ENCODE peak calls at places on chromosomes 16 and 17, in five cellular contexts. T is transverse colon, J is ascending aorta, C is neural progenitor cell, I is breast epithelium. R is an unnamed sample. For H3K27me3, the result is how much of the 10 kb centered on the place peaks cover.

GRCh38 chr17:79944251-79944812 is 91.3 kb downstream of the TBC1D16 start:
- DNase-seq in T (no peak), J (peak), C (no peak), I (peak), R (no peak)

GRCh38 chr16:29708917-29709600 is 30.1 kb downstream of the QPRT start:
- DNase-seq in T (no peak), J (no peak), C (peak), I (no peak), R (no peak)

GRCh38 chr17:7493941-7494340 is 9.8 kb downstream of the POLR2A start:
- DNase-seq in T (no peak), J (no peak), C (no peak), I (no peak), R (no peak)

GRCh38 chr16:59632266-59632855 is 898.2 kb upstream of the GOT2 start:
- DNase-seq in T (no peak), J (no peak), C (no peak), I (no peak), R (no peak)

GRCh38 chr16:2497116-2497630 is 16.6 kb upstream of the ATP6V0C start:
- DNase-seq in T (no peak), J (no peak), C (no peak), I (no peak), R (no peak)

GRCh38 chr17:69452664-69453260 is 38.3 kb downstream of the MAP2K6 start:
- DNase-seq in T (no peak), J (no peak), C (no peak), I (no peak), R (no peak)

GRCh38 chr17:17493249-17493985 is 2.8 kb downstream of the RASD1 start:
- DNase-seq in T (peak), J (no peak), C (peak), I (peak), R (no peak)

GRCh38 chr16:57798953-57799618 is 3.2 kb downstream of the KIFC3 start:
- DNase-seq in T (no peak), J (no peak), C (no peak), I (no peak), R (no peak)

GRCh38 chr16:87076331-87076949 is 240.8 kb downstream of the C16orf95 start:
- DNase-seq in T (no peak), J (no peak), C (no peak), I (no peak), R (no peak)

GRCh38 chr17:77440571-77440981 is 299.8 kb downstream of the SEC14L1 start:
- DNase-seq in T (peak), J (no peak), C (no peak), I (no peak), R (peak)
- H3K4me3 ChIP-seq in T (no peak), J (no peak), C (no peak), I (no peak), R (no peak)

GRCh38 chr16:21219551-21219950 is 8.2 kb upstream of the ZP2 start:
- DNase-seq in T (no peak), J (no peak), C (no peak), I (no peak), R (no peak)

GRCh38 chr16:21217121-21217520 is 5.7 kb upstream of the ZP2 start:
- DNase-seq in T (no peak), J (no peak), C (no peak), I (no peak), R (no peak)

GRCh38 chr16:21222495-21223337 is 10.8 kb upstream of the ANKS4B start:
- DNase-seq in T (peak), J (no peak), C (no peak), I (no peak), R (no peak)

GRCh38 chr16:21214086-21214485 is 2.7 kb upstream of the ZP2 start:
- DNase-seq in T (no peak), J (no peak), C (no peak), I (no peak), R (no peak)

DNA sequence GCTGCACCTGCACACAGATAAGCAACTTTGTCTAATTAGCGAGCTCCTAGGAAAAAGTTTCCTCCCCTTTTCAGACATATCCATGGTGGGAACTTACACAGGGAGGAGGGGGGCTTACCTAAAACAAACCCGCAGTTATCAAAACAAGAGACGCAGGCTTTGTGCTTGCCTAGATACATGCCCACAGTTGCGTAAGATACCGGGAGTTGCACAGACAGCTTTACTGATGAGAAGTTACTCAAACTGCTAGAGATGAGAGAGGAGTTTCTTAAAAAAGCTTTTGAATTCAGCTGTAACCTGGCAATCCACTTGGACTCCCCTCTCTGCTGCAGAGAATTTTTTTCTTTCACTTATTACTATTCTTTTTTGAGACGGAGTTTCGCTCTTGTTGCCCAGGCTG is 6.8 kb upstream of the ZP2 start:
- DNase-seq in T (no peak), J (no peak), C (no peak), I (no peak), R (no peak)
- H3K27me3 ChIP-seq in T (under half), J (under half), C (under half), I (under half), R (under half)

GRCh38 chr17:11264183-11264871 is 23.3 kb downstream of the SHISA6 start:
- DNase-seq in T (no peak), J (no peak), C (no peak), I (no peak), R (no peak)
- TF ChIP-seq CTCF in T (peak), J (no peak), C (peak), I (no peak), R (peak)

DNA sequence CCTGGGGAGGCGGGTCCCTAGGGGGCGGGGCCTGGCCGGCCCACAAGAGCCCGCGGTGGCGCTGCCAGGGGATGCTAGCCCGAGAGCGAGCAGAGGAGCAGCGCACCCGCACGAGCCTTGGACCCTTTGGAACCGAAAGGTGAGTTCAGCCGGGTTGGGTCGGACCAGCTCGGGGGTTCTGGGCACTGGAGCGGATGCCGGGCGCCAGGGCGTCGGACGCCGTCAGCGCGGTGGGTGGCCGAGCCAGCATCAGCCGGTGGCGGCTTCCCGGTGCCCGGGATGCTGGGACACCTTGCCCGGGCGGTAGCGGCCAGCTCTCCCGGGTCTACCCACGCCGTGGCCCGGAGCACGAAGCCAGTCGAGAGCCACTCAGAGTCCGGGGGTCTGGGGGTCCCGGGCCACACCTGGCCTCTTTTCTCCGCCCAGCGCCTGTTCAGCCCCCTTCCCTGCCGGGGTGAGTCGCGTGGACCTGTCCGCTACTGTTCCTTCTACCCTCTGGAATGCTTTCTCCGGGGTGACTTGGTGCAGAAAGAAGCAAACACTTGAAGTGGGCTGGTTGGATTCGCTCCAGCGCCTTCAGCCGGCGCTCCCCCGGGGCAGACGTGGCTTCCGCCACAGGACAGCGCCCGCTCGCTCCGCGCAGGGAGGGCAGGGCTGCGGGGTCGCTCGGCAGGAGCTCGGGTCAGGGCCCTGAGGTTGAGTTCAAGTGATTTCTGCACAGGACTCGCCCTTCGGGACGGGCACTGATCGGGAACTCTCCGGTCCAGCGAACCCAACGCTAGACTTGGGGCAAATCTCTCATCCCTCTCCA is at the start of gene SCNN1G:
- DNase-seq in T (peak), J (no peak), C (peak), I (no peak), R (peak)
- H3K4me3 ChIP-seq in T (peak), J (peak), C (peak), I (peak), R (peak)

GRCh38 chr17:50604470-50604869 is 30.2 kb upstream of the ABCC3 start:
- DNase-seq in T (peak), J (no peak), C (no peak), I (no peak), R (no peak)
- H3K27me3 ChIP-seq in T (under half), J (under half), C (under half), I (under half), R (under half)

GRCh38 chr17:58054641-58055040 is 28.6 kb upstream of the DYNLL2 start:
- DNase-seq in T (no peak), J (no peak), C (no peak), I (no peak), R (no peak)
- TF ChIP-seq CTCF in T (no peak), J (no peak), C (no peak), I (no peak), R (no peak)

DNA sequence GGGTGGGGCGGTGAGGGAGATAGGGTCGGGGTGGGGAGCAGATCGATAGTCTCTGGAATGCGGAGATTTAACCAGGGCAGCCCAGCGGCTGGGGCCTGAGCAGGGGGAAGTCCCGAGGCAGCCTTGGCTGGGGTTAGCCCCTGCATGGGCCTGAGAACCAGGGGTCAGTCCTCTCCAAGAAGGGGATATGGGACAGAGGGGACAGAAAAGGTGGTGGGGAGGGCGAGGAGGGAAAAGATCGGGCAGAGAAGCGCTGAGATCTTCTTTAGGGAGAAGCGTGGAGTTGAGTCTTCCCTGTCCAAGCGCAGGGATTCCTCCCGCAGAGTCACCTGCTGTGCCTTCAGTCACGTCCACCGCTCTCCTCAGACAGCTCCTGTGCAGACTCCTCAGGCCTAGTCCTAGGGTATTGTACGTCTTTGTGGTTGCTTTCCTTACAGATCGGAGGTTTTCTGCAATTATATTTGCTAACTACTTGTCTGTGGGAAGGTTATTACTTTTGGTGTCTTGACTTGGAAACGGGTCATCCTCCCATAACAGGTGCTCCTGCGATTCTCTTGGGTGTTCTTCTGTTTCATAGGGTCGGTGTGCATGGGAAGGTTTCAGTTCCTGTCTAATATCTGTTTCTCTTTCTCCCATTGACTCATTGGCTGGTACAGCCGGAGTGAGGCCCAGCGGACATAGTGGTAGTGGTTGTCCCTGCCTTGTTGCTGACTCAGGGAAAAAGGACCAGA is 952 bp downstream of the CD300A start:
- DNase-seq in T (peak), J (no peak), C (peak), I (no peak), R (peak)
- H3K4me3 ChIP-seq in T (peak), J (peak), C (no peak), I (peak), R (peak)

GRCh38 chr16:69350536-69351133 is 951 bp downstream of the TMED6 start:
- DNase-seq in T (no peak), J (peak), C (no peak), I (no peak), R (no peak)

GRCh38 chr16:69346683-69347082 is 4.9 kb downstream of the TMED6 start:
- DNase-seq in T (no peak), J (no peak), C (no peak), I (no peak), R (no peak)

GRCh38 chr16:69348222-69348621 is 3.4 kb downstream of the TMED6 start:
- DNase-seq in T (no peak), J (no peak), C (no peak), I (no peak), R (no peak)

GRCh38 chr16:69351309-69352027 is at the start of gene TMED6:
- DNase-seq in T (peak), J (peak), C (no peak), I (no peak), R (no peak)

GRCh38 chr16:69349508-69349907 is 2.1 kb downstream of the TMED6 start:
- DNase-seq in T (no peak), J (no peak), C (no peak), I (no peak), R (no peak)
- H3K27me3 ChIP-seq in T (under half), J (under half), C (under half), I (under half), R (under half)